ENCODE peak calls at places on chromosome 9, in seven cellular contexts. One of them, this sample, is unnamed.

GRCh38 chr9:15606667-15607472 is 54.0 kb downstream of the CCDC171 start:
- DNase-seq in T-helper 1 cell: peak
- DNase-seq in AG04449: no peak
- DNase-seq in HCT116: peak
- DNase-seq in ELF-1: no peak
- DNase-seq in KG1: peak
- DNase-seq in activated CD8-positive, alpha-beta memory T cell treated with anti-CD3 and anti-CD28 coated beads for 4 hours: no peak
- DNase-seq in this sample: no peak

GRCh38 chr9:88969646-88970373 is 21.5 kb upstream of the S1PR3 start:
- DNase-seq in T-helper 1 cell: no peak
- DNase-seq in AG04449: no peak
- DNase-seq in HCT116: no peak
- DNase-seq in ELF-1: no peak
- DNase-seq in KG1: no peak
- DNase-seq in activated CD8-positive, alpha-beta memory T cell treated with anti-CD3 and anti-CD28 coated beads for 4 hours: no peak
- DNase-seq in this sample: no peak

GRCh38 chr9:37935106-37935505 is 31.2 kb upstream of the SLC25A51 start:
- DNase-seq in T-helper 1 cell: no peak
- DNase-seq in AG04449: no peak
- DNase-seq in HCT116: no peak
- DNase-seq in ELF-1: no peak
- DNase-seq in KG1: no peak
- DNase-seq in activated CD8-positive, alpha-beta memory T cell treated with anti-CD3 and anti-CD28 coated beads for 4 hours: no peak
- DNase-seq in this sample: no peak

GRCh38 chr9:16058131-16058549 is 505.3 kb downstream of the CCDC171 start:
- DNase-seq in T-helper 1 cell: peak
- DNase-seq in AG04449: peak
- DNase-seq in HCT116: no peak
- DNase-seq in ELF-1: no peak
- DNase-seq in KG1: no peak
- DNase-seq in activated CD8-positive, alpha-beta memory T cell treated with anti-CD3 and anti-CD28 coated beads for 4 hours: no peak
- DNase-seq in this sample: no peak

GRCh38 chr9:23630488-23630887 is 195.6 kb downstream of the ELAVL2 start:
- DNase-seq in T-helper 1 cell: no peak
- DNase-seq in AG04449: no peak
- DNase-seq in HCT116: no peak
- DNase-seq in ELF-1: no peak
- DNase-seq in KG1: no peak
- DNase-seq in activated CD8-positive, alpha-beta memory T cell treated with anti-CD3 and anti-CD28 coated beads for 4 hours: no peak
- DNase-seq in this sample: no peak

GRCh38 chr9:37187269-37187668 is 66.9 kb downstream of the ZCCHC7 start:
- DNase-seq in T-helper 1 cell: peak
- DNase-seq in AG04449: no peak
- DNase-seq in HCT116: no peak
- DNase-seq in ELF-1: no peak
- DNase-seq in KG1: no peak
- DNase-seq in activated CD8-positive, alpha-beta memory T cell treated with anti-CD3 and anti-CD28 coated beads for 4 hours: no peak
- DNase-seq in this sample: no peak

GRCh38 chr9:111896942-111897830 is 572 bp downstream of the UGCG start:
- DNase-seq in T-helper 1 cell: peak
- DNase-seq in AG04449: no peak
- DNase-seq in HCT116: no peak
- DNase-seq in ELF-1: peak
- DNase-seq in KG1: no peak
- DNase-seq in activated CD8-positive, alpha-beta memory T cell treated with anti-CD3 and anti-CD28 coated beads for 4 hours: peak
- DNase-seq in this sample: peak

GRCh38 chr9:18499987-18500386 is 26.0 kb downstream of the ADAMTSL1 start:
- DNase-seq in T-helper 1 cell: no peak
- DNase-seq in AG04449: no peak
- DNase-seq in HCT116: no peak
- DNase-seq in ELF-1: no peak
- DNase-seq in KG1: no peak
- DNase-seq in activated CD8-positive, alpha-beta memory T cell treated with anti-CD3 and anti-CD28 coated beads for 4 hours: no peak
- DNase-seq in this sample: no peak

GRCh38 chr9:120579139-120579749 is 723 bp downstream of the CDK5RAP2 start:
- DNase-seq in T-helper 1 cell: no peak
- DNase-seq in AG04449: no peak
- DNase-seq in HCT116: no peak
- DNase-seq in ELF-1: no peak
- DNase-seq in KG1: no peak
- DNase-seq in activated CD8-positive, alpha-beta memory T cell treated with anti-CD3 and anti-CD28 coated beads for 4 hours: no peak
- DNase-seq in this sample: no peak

GRCh38 chr9:27586200-27586599 is 12.9 kb upstream of the C9orf72 start:
- DNase-seq in T-helper 1 cell: no peak
- DNase-seq in AG04449: no peak
- DNase-seq in HCT116: no peak
- DNase-seq in ELF-1: no peak
- DNase-seq in KG1: no peak
- DNase-seq in activated CD8-positive, alpha-beta memory T cell treated with anti-CD3 and anti-CD28 coated beads for 4 hours: no peak
- DNase-seq in this sample: no peak

GRCh38 chr9:35436940-35437339 is 53.0 kb upstream of the RUSC2 start:
- DNase-seq in T-helper 1 cell: no peak
- DNase-seq in AG04449: no peak
- DNase-seq in HCT116: no peak
- DNase-seq in ELF-1: no peak
- DNase-seq in KG1: no peak
- DNase-seq in activated CD8-positive, alpha-beta memory T cell treated with anti-CD3 and anti-CD28 coated beads for 4 hours: no peak
- DNase-seq in this sample: no peak

GRCh38 chr9:93058357-93059096 is at the start of gene SUSD3:
- DNase-seq in T-helper 1 cell: peak
- DNase-seq in AG04449: no peak
- DNase-seq in HCT116: peak
- DNase-seq in ELF-1: peak
- DNase-seq in KG1: no peak
- DNase-seq in activated CD8-positive, alpha-beta memory T cell treated with anti-CD3 and anti-CD28 coated beads for 4 hours: peak
- DNase-seq in this sample: peak

GRCh38 chr9:87535817-87536539 is 38.3 kb downstream of the DAPK1 start:
- DNase-seq in T-helper 1 cell: peak
- DNase-seq in AG04449: no peak
- DNase-seq in HCT116: no peak
- DNase-seq in ELF-1: no peak
- DNase-seq in KG1: no peak
- DNase-seq in activated CD8-positive, alpha-beta memory T cell treated with anti-CD3 and anti-CD28 coated beads for 4 hours: no peak
- DNase-seq in this sample: no peak

GRCh38 chr9:91131433-91131839 is 230.3 kb downstream of the AUH start:
- DNase-seq in T-helper 1 cell: peak
- DNase-seq in AG04449: peak
- DNase-seq in HCT116: peak
- DNase-seq in ELF-1: no peak
- DNase-seq in KG1: no peak
- DNase-seq in activated CD8-positive, alpha-beta memory T cell treated with anti-CD3 and anti-CD28 coated beads for 4 hours: peak
- DNase-seq in this sample: no peak

GRCh38 chr9:118896356-118897000 is 472.8 kb downstream of the BRINP1 start:
- DNase-seq in T-helper 1 cell: no peak
- DNase-seq in AG04449: no peak
- DNase-seq in HCT116: no peak
- DNase-seq in ELF-1: no peak
- DNase-seq in KG1: no peak
- DNase-seq in activated CD8-positive, alpha-beta memory T cell treated with anti-CD3 and anti-CD28 coated beads for 4 hours: no peak
- DNase-seq in this sample: no peak

GRCh38 chr9:93480262-93480661 is 26.9 kb upstream of the FAM120AOS start:
- DNase-seq in T-helper 1 cell: no peak
- DNase-seq in AG04449: no peak
- DNase-seq in HCT116: no peak
- DNase-seq in ELF-1: peak
- DNase-seq in KG1: no peak
- DNase-seq in activated CD8-positive, alpha-beta memory T cell treated with anti-CD3 and anti-CD28 coated beads for 4 hours: no peak
- DNase-seq in this sample: no peak

GRCh38 chr9:36911601-36912412 is 122.3 kb downstream of the PAX5 start:
- DNase-seq in T-helper 1 cell: no peak
- DNase-seq in AG04449: no peak
- DNase-seq in HCT116: no peak
- DNase-seq in ELF-1: no peak
- DNase-seq in KG1: no peak
- DNase-seq in activated CD8-positive, alpha-beta memory T cell treated with anti-CD3 and anti-CD28 coated beads for 4 hours: no peak
- DNase-seq in this sample: no peak

GRCh38 chr9:108562176-108562575 is 293.6 kb downstream of the ACTL7B start:
- DNase-seq in T-helper 1 cell: no peak
- DNase-seq in AG04449: no peak
- DNase-seq in HCT116: no peak
- DNase-seq in ELF-1: no peak
- DNase-seq in KG1: no peak
- DNase-seq in activated CD8-positive, alpha-beta memory T cell treated with anti-CD3 and anti-CD28 coated beads for 4 hours: no peak
- DNase-seq in this sample: no peak

GRCh38 chr9:129108805-129109370 is 1.7 kb downstream of the CRAT start:
- DNase-seq in T-helper 1 cell: no peak
- DNase-seq in AG04449: no peak
- DNase-seq in HCT116: no peak
- DNase-seq in ELF-1: no peak
- DNase-seq in KG1: no peak
- DNase-seq in activated CD8-positive, alpha-beta memory T cell treated with anti-CD3 and anti-CD28 coated beads for 4 hours: no peak
- DNase-seq in this sample: no peak

GRCh38 chr9:91423785-91424402 is at the start of gene NFIL3:
- DNase-seq in T-helper 1 cell: peak
- DNase-seq in AG04449: no peak
- DNase-seq in HCT116: no peak
- DNase-seq in ELF-1: peak
- DNase-seq in KG1: peak
- DNase-seq in activated CD8-positive, alpha-beta memory T cell treated with anti-CD3 and anti-CD28 coated beads for 4 hours: peak
- DNase-seq in this sample: peak

GRCh38 chr9:3498691-3499090 is 27.1 kb downstream of the RFX3 start:
- DNase-seq in T-helper 1 cell: no peak
- DNase-seq in AG04449: no peak
- DNase-seq in HCT116: no peak
- DNase-seq in ELF-1: no peak
- DNase-seq in KG1: no peak
- DNase-seq in activated CD8-positive, alpha-beta memory T cell treated with anti-CD3 and anti-CD28 coated beads for 4 hours: no peak
- DNase-seq in this sample: no peak

GRCh38 chr9:129958771-129959170 is 84.2 kb downstream of the FNBP1 start:
- DNase-seq in T-helper 1 cell: no peak
- DNase-seq in AG04449: no peak
- DNase-seq in HCT116: no peak
- DNase-seq in ELF-1: no peak
- DNase-seq in KG1: no peak
- DNase-seq in activated CD8-positive, alpha-beta memory T cell treated with anti-CD3 and anti-CD28 coated beads for 4 hours: no peak
- DNase-seq in this sample: no peak

GRCh38 chr9:92706218-92706940 is 36.4 kb upstream of the IPPK start:
- DNase-seq in T-helper 1 cell: peak
- DNase-seq in AG04449: no peak
- DNase-seq in HCT116: peak
- DNase-seq in ELF-1: peak
- DNase-seq in KG1: no peak
- DNase-seq in activated CD8-positive, alpha-beta memory T cell treated with anti-CD3 and anti-CD28 coated beads for 4 hours: no peak
- DNase-seq in this sample: no peak

GRCh38 chr9:30673132-30673531 is 1711.3 kb upstream of the ACO1 start:
- DNase-seq in T-helper 1 cell: no peak
- DNase-seq in AG04449: no peak
- DNase-seq in HCT116: no peak
- DNase-seq in ELF-1: no peak
- DNase-seq in KG1: no peak
- DNase-seq in activated CD8-positive, alpha-beta memory T cell treated with anti-CD3 and anti-CD28 coated beads for 4 hours: no peak
- DNase-seq in this sample: no peak

GRCh38 chr9:121947683-121948300 is 145.3 kb downstream of the TTLL11 start:
- DNase-seq in T-helper 1 cell: no peak
- DNase-seq in AG04449: no peak
- DNase-seq in HCT116: no peak
- DNase-seq in ELF-1: no peak
- DNase-seq in KG1: no peak
- DNase-seq in activated CD8-positive, alpha-beta memory T cell treated with anti-CD3 and anti-CD28 coated beads for 4 hours: no peak
- DNase-seq in this sample: no peak

GRCh38 chr9:91954841-91955471 is 4.9 kb upstream of the ROR2 start:
- DNase-seq in T-helper 1 cell: peak
- DNase-seq in AG04449: peak
- DNase-seq in HCT116: peak
- DNase-seq in ELF-1: peak
- DNase-seq in KG1: no peak
- DNase-seq in activated CD8-positive, alpha-beta memory T cell treated with anti-CD3 and anti-CD28 coated beads for 4 hours: no peak
- DNase-seq in this sample: no peak

GRCh38 chr9:14277202-14277601 is 36.7 kb downstream of the NFIB start:
- DNase-seq in T-helper 1 cell: no peak
- DNase-seq in AG04449: no peak
- DNase-seq in HCT116: peak
- DNase-seq in ELF-1: no peak
- DNase-seq in KG1: no peak
- DNase-seq in activated CD8-positive, alpha-beta memory T cell treated with anti-CD3 and anti-CD28 coated beads for 4 hours: no peak
- DNase-seq in this sample: no peak

GRCh38 chr9:19748278-19749126 is 40.3 kb downstream of the SLC24A2 start:
- DNase-seq in T-helper 1 cell: peak
- DNase-seq in AG04449: no peak
- DNase-seq in HCT116: no peak
- DNase-seq in ELF-1: peak
- DNase-seq in KG1: no peak
- DNase-seq in activated CD8-positive, alpha-beta memory T cell treated with anti-CD3 and anti-CD28 coated beads for 4 hours: no peak
- DNase-seq in this sample: no peak

GRCh38 chr9:26856413-26857032 is 36.1 kb downstream of the CAAP1 start:
- DNase-seq in T-helper 1 cell: peak
- DNase-seq in AG04449: no peak
- DNase-seq in HCT116: peak
- DNase-seq in ELF-1: peak
- DNase-seq in KG1: no peak
- DNase-seq in activated CD8-positive, alpha-beta memory T cell treated with anti-CD3 and anti-CD28 coated beads for 4 hours: no peak
- DNase-seq in this sample: no peak

GRCh38 chr9:15373201-15373530 is 49.5 kb upstream of the SNAPC3 start:
- DNase-seq in T-helper 1 cell: no peak
- DNase-seq in AG04449: peak
- DNase-seq in HCT116: no peak
- DNase-seq in ELF-1: no peak
- DNase-seq in KG1: no peak
- DNase-seq in activated CD8-positive, alpha-beta memory T cell treated with anti-CD3 and anti-CD28 coated beads for 4 hours: no peak
- DNase-seq in this sample: no peak

This sample was measured in T-helper 9 cell.